ENCODE peak calls at places on chromosomes 3 and 15, in six cellular contexts. One of them, this sample, is unnamed.

GRCh38 chr3:112038863-112039262 is 4.3 kb downstream of the TMPRSS7 start:
- DNase-seq in SK-N-SH: no peak
- DNase-seq in A549: no peak
- DNase-seq in activated gamma-delta T cell treated with Interleukin-2 at 50 U/mL for 16 hours: no peak
- DNase-seq in HT-29: peak
- DNase-seq in left ventricle myocardium inferior: no peak
- DNase-seq in this sample: no peak

GRCh38 chr3:126496894-126497850 is 20.4 kb downstream of the UROC1 start:
- DNase-seq in SK-N-SH: no peak
- DNase-seq in A549: no peak
- DNase-seq in left ventricle myocardium inferior: no peak
- DNase-seq in activated gamma-delta T cell treated with Interleukin-2 at 50 U/mL for 16 hours: no peak
- DNase-seq in HT-29: no peak
- DNase-seq in this sample: no peak

GRCh38 chr3:169546368-169546767 is 117.1 kb downstream of the MECOM start:
- DNase-seq in HT-29: no peak
- DNase-seq in SK-N-SH: no peak
- DNase-seq in A549: no peak
- DNase-seq in left ventricle myocardium inferior: no peak
- DNase-seq in activated gamma-delta T cell treated with Interleukin-2 at 50 U/mL for 16 hours: no peak
- DNase-seq in this sample: no peak

GRCh38 chr15:73750441-73750840 is 2.7 kb downstream of the INSYN1 start:
- DNase-seq in activated gamma-delta T cell treated with Interleukin-2 at 50 U/mL for 16 hours: no peak
- DNase-seq in left ventricle myocardium inferior: no peak
- DNase-seq in A549: no peak
- DNase-seq in HT-29: no peak
- DNase-seq in SK-N-SH: no peak
- DNase-seq in this sample: no peak

GRCh38 chr15:101481917-101482525 is 7.5 kb downstream of the PCSK6 start:
- DNase-seq in left ventricle myocardium inferior: no peak
- DNase-seq in A549: no peak
- DNase-seq in activated gamma-delta T cell treated with Interleukin-2 at 50 U/mL for 16 hours: no peak
- DNase-seq in SK-N-SH: no peak
- DNase-seq in HT-29: peak
- DNase-seq in this sample: no peak

GRCh38 chr3:4983739-4984510 is 4.7 kb downstream of the BHLHE40 start:
- DNase-seq in A549: no peak
- DNase-seq in left ventricle myocardium inferior: no peak
- DNase-seq in HT-29: no peak
- DNase-seq in activated gamma-delta T cell treated with Interleukin-2 at 50 U/mL for 16 hours: peak
- DNase-seq in SK-N-SH: no peak
- DNase-seq in this sample: peak

GRCh38 chr3:99783009-99783573 is 34.6 kb upstream of the CMSS1 start:
- DNase-seq in A549: no peak
- DNase-seq in activated gamma-delta T cell treated with Interleukin-2 at 50 U/mL for 16 hours: no peak
- DNase-seq in HT-29: no peak
- DNase-seq in left ventricle myocardium inferior: no peak
- DNase-seq in SK-N-SH: no peak
- DNase-seq in this sample: no peak

GRCh38 chr15:70196314-70197291 is 98.9 kb upstream of the TLE3 start:
- DNase-seq in SK-N-SH: no peak
- DNase-seq in left ventricle myocardium inferior: no peak
- DNase-seq in activated gamma-delta T cell treated with Interleukin-2 at 50 U/mL for 16 hours: no peak
- DNase-seq in A549: no peak
- DNase-seq in HT-29: no peak
- DNase-seq in this sample: peak

GRCh38 chr15:37034835-37035234 is 65.5 kb downstream of the MEIS2 start:
- DNase-seq in left ventricle myocardium inferior: no peak
- DNase-seq in HT-29: no peak
- DNase-seq in SK-N-SH: no peak
- DNase-seq in activated gamma-delta T cell treated with Interleukin-2 at 50 U/mL for 16 hours: no peak
- DNase-seq in A549: no peak
- DNase-seq in this sample: no peak

GRCh38 chr3:129651316-129652202 is 45.1 kb upstream of the PLXND1 start:
- DNase-seq in A549: peak
- DNase-seq in SK-N-SH: no peak
- DNase-seq in HT-29: peak
- DNase-seq in activated gamma-delta T cell treated with Interleukin-2 at 50 U/mL for 16 hours: no peak
- DNase-seq in left ventricle myocardium inferior: no peak
- DNase-seq in this sample: no peak

GRCh38 chr3:126683069-126683468 is 21.0 kb upstream of the CHCHD6 start:
- DNase-seq in HT-29: no peak
- DNase-seq in A549: no peak
- DNase-seq in left ventricle myocardium inferior: no peak
- DNase-seq in SK-N-SH: no peak
- DNase-seq in activated gamma-delta T cell treated with Interleukin-2 at 50 U/mL for 16 hours: no peak
- DNase-seq in this sample: no peak

GRCh38 chr3:12946661-12947316 is 105.4 kb upstream of the RPL32 start:
- DNase-seq in activated gamma-delta T cell treated with Interleukin-2 at 50 U/mL for 16 hours: no peak
- DNase-seq in SK-N-SH: no peak
- DNase-seq in HT-29: no peak
- DNase-seq in A549: no peak
- DNase-seq in left ventricle myocardium inferior: no peak
- DNase-seq in this sample: no peak

GRCh38 chr3:180870008-180870733 is 42.3 kb upstream of the FXR1 start:
- DNase-seq in SK-N-SH: no peak
- DNase-seq in left ventricle myocardium inferior: peak
- DNase-seq in A549: no peak
- DNase-seq in activated gamma-delta T cell treated with Interleukin-2 at 50 U/mL for 16 hours: no peak
- DNase-seq in HT-29: no peak
- DNase-seq in this sample: no peak

GRCh38 chr15:71807691-71808091 is 2.7 kb upstream of the NR2E3 start:
- DNase-seq in A549: no peak
- DNase-seq in activated gamma-delta T cell treated with Interleukin-2 at 50 U/mL for 16 hours: no peak
- DNase-seq in left ventricle myocardium inferior: no peak
- DNase-seq in HT-29: no peak
- DNase-seq in SK-N-SH: peak
- DNase-seq in this sample: no peak

GRCh38 chr15:69994429-69995201 is 103.1 kb downstream of the TLE3 start:
- DNase-seq in activated gamma-delta T cell treated with Interleukin-2 at 50 U/mL for 16 hours: no peak
- DNase-seq in A549: no peak
- DNase-seq in SK-N-SH: no peak
- DNase-seq in HT-29: no peak
- DNase-seq in left ventricle myocardium inferior: no peak
- DNase-seq in this sample: no peak

GRCh38 chr3:45414823-45415222 is 26.4 kb downstream of the LARS2 start:
- DNase-seq in activated gamma-delta T cell treated with Interleukin-2 at 50 U/mL for 16 hours: no peak
- DNase-seq in left ventricle myocardium inferior: no peak
- DNase-seq in HT-29: no peak
- DNase-seq in SK-N-SH: no peak
- DNase-seq in A549: no peak
- DNase-seq in this sample: no peak

GRCh38 chr3:138188013-138188352 is 882 bp downstream of the ARMC8 start:
- DNase-seq in SK-N-SH: no peak
- DNase-seq in A549: peak
- DNase-seq in activated gamma-delta T cell treated with Interleukin-2 at 50 U/mL for 16 hours: no peak
- DNase-seq in HT-29: no peak
- DNase-seq in left ventricle myocardium inferior: no peak
- DNase-seq in this sample: peak

GRCh38 chr3:187264051-187264450 is 27.5 kb downstream of the MASP1 start:
- DNase-seq in activated gamma-delta T cell treated with Interleukin-2 at 50 U/mL for 16 hours: no peak
- DNase-seq in HT-29: peak
- DNase-seq in left ventricle myocardium inferior: no peak
- DNase-seq in A549: peak
- DNase-seq in SK-N-SH: no peak
- DNase-seq in this sample: no peak

GRCh38 chr3:50381315-50381714 is 22.0 kb upstream of the TMEM115 start:
- DNase-seq in SK-N-SH: peak
- DNase-seq in activated gamma-delta T cell treated with Interleukin-2 at 50 U/mL for 16 hours: no peak
- DNase-seq in A549: no peak
- DNase-seq in HT-29: no peak
- DNase-seq in left ventricle myocardium inferior: no peak
- DNase-seq in this sample: no peak

GRCh38 chr15:41690636-41691035 is 30.4 kb downstream of the MGA start:
- DNase-seq in SK-N-SH: no peak
- DNase-seq in left ventricle myocardium inferior: no peak
- DNase-seq in activated gamma-delta T cell treated with Interleukin-2 at 50 U/mL for 16 hours: no peak
- DNase-seq in HT-29: no peak
- DNase-seq in A549: no peak
- DNase-seq in this sample: no peak

GRCh38 chr15:100528833-100529428 is at the start of gene CERS3:
- DNase-seq in A549: no peak
- DNase-seq in SK-N-SH: no peak
- DNase-seq in HT-29: peak
- DNase-seq in activated gamma-delta T cell treated with Interleukin-2 at 50 U/mL for 16 hours: no peak
- DNase-seq in left ventricle myocardium inferior: no peak
- DNase-seq in this sample: no peak

GRCh38 chr15:22811640-22812039 is 25.2 kb downstream of the NIPA1 start:
- DNase-seq in left ventricle myocardium inferior: peak
- DNase-seq in SK-N-SH: no peak
- DNase-seq in activated gamma-delta T cell treated with Interleukin-2 at 50 U/mL for 16 hours: no peak
- DNase-seq in HT-29: peak
- DNase-seq in A549: peak
- DNase-seq in this sample: no peak

This sample was measured in activated naive CD8-positive, alpha-beta T cell treated with anti-CD3 and anti-CD28 coated beads, Interleukin-2, amount 50 U/mL, for 24 hours.